ENCODE peak calls at places on chromosomes 13 and 19, in six cellular contexts. One of them, this sample, is unnamed.

GRCh38 chr19:57947088-57947418 is 453 bp downstream of the ZNF256 start:
- DNase-seq in DMS53: no peak
- DNase-seq in stimulated activated CD4-positive, alpha-beta T cell treated with anti-CD3 and anti-CD28 coated beads, Interleukin-15, amount 100 ng/mL, for 24 hours: no peak
- DNase-seq in cardiac fibroblast: no peak
- DNase-seq in NCI-H2081 treated with DMSO at 0.1 percent for 48 hours: no peak
- DNase-seq in HuH-7.5: no peak
- DNase-seq in this sample: no peak

GRCh38 chr19:28426902-28427232 is 786.1 kb downstream of the UQCRFS1 start:
- DNase-seq in DMS53: no peak
- DNase-seq in stimulated activated CD4-positive, alpha-beta T cell treated with anti-CD3 and anti-CD28 coated beads, Interleukin-15, amount 100 ng/mL, for 24 hours: no peak
- DNase-seq in cardiac fibroblast: peak; percentile 61
- DNase-seq in NCI-H2081 treated with DMSO at 0.1 percent for 48 hours: no peak
- DNase-seq in HuH-7.5: no peak
- DNase-seq in this sample: no peak

GRCh38 chr19:52451241-52451640 is 2.1 kb upstream of the ZNF578 start:
- DNase-seq in DMS53: no peak
- DNase-seq in stimulated activated CD4-positive, alpha-beta T cell treated with anti-CD3 and anti-CD28 coated beads, Interleukin-15, amount 100 ng/mL, for 24 hours: no peak
- DNase-seq in cardiac fibroblast: no peak
- DNase-seq in NCI-H2081 treated with DMSO at 0.1 percent for 48 hours: no peak
- DNase-seq in HuH-7.5: no peak
- DNase-seq in this sample: no peak

GRCh38 chr13:60583196-60583908 is 186.3 kb downstream of the TDRD3 start:
- DNase-seq in DMS53: no peak
- DNase-seq in stimulated activated CD4-positive, alpha-beta T cell treated with anti-CD3 and anti-CD28 coated beads, Interleukin-15, amount 100 ng/mL, for 24 hours: no peak
- DNase-seq in cardiac fibroblast: peak; percentile 92
- DNase-seq in NCI-H2081 treated with DMSO at 0.1 percent for 48 hours: no peak
- DNase-seq in HuH-7.5: no peak
- DNase-seq in this sample: no peak

GRCh38 chr19:50461066-50461875 is 15.0 kb upstream of the EMC10 start:
- DNase-seq in DMS53: peak; percentile 80
- DNase-seq in stimulated activated CD4-positive, alpha-beta T cell treated with anti-CD3 and anti-CD28 coated beads, Interleukin-15, amount 100 ng/mL, for 24 hours: peak; percentile 74
- DNase-seq in cardiac fibroblast: peak; percentile 77
- DNase-seq in NCI-H2081 treated with DMSO at 0.1 percent for 48 hours: peak; percentile 27
- DNase-seq in HuH-7.5: peak; percentile 95
- DNase-seq in this sample: peak; percentile 81

GRCh38 chr13:64643066-64643465 is 2587.1 kb downstream of the PCDH9 start:
- DNase-seq in DMS53: no peak
- DNase-seq in stimulated activated CD4-positive, alpha-beta T cell treated with anti-CD3 and anti-CD28 coated beads, Interleukin-15, amount 100 ng/mL, for 24 hours: no peak
- DNase-seq in cardiac fibroblast: no peak
- DNase-seq in NCI-H2081 treated with DMSO at 0.1 percent for 48 hours: no peak
- DNase-seq in HuH-7.5: no peak
- DNase-seq in this sample: no peak

GRCh38 chr19:12721656-12722565 is 1.8 kb downstream of the TNPO2 start:
- DNase-seq in DMS53: peak; percentile 74
- DNase-seq in stimulated activated CD4-positive, alpha-beta T cell treated with anti-CD3 and anti-CD28 coated beads, Interleukin-15, amount 100 ng/mL, for 24 hours: peak; percentile 61
- DNase-seq in cardiac fibroblast: peak; percentile 65
- DNase-seq in NCI-H2081 treated with DMSO at 0.1 percent for 48 hours: no peak
- DNase-seq in HuH-7.5: peak; percentile 83
- DNase-seq in this sample: no peak

GRCh38 chr13:113827021-113827420 is 36.9 kb downstream of the GAS6 start:
- DNase-seq in DMS53: no peak
- DNase-seq in stimulated activated CD4-positive, alpha-beta T cell treated with anti-CD3 and anti-CD28 coated beads, Interleukin-15, amount 100 ng/mL, for 24 hours: no peak
- DNase-seq in cardiac fibroblast: no peak
- DNase-seq in NCI-H2081 treated with DMSO at 0.1 percent for 48 hours: no peak
- DNase-seq in HuH-7.5: no peak
- DNase-seq in this sample: no peak

GRCh38 chr13:42747399-42747873 is 33.9 kb upstream of the FAM216B start:
- DNase-seq in DMS53: peak; percentile 65
- DNase-seq in stimulated activated CD4-positive, alpha-beta T cell treated with anti-CD3 and anti-CD28 coated beads, Interleukin-15, amount 100 ng/mL, for 24 hours: no peak
- DNase-seq in cardiac fibroblast: peak; percentile 94
- DNase-seq in NCI-H2081 treated with DMSO at 0.1 percent for 48 hours: peak; percentile 9
- DNase-seq in HuH-7.5: no peak
- DNase-seq in this sample: no peak

GRCh38 chr13:23984541-23984940 is 87.2 kb upstream of the C1QTNF9B start:
- DNase-seq in DMS53: no peak
- DNase-seq in stimulated activated CD4-positive, alpha-beta T cell treated with anti-CD3 and anti-CD28 coated beads, Interleukin-15, amount 100 ng/mL, for 24 hours: no peak
- DNase-seq in cardiac fibroblast: no peak
- DNase-seq in NCI-H2081 treated with DMSO at 0.1 percent for 48 hours: no peak
- DNase-seq in HuH-7.5: no peak
- DNase-seq in this sample: no peak

GRCh38 chr19:57052102-57052501 is 67.7 kb upstream of the USP29 start:
- DNase-seq in DMS53: no peak
- DNase-seq in stimulated activated CD4-positive, alpha-beta T cell treated with anti-CD3 and anti-CD28 coated beads, Interleukin-15, amount 100 ng/mL, for 24 hours: no peak
- DNase-seq in cardiac fibroblast: no peak
- DNase-seq in NCI-H2081 treated with DMSO at 0.1 percent for 48 hours: no peak
- DNase-seq in HuH-7.5: no peak
- DNase-seq in this sample: no peak

GRCh38 chr13:30924726-30925125 is 7.7 kb upstream of the TEX26 start:
- DNase-seq in DMS53: no peak
- DNase-seq in stimulated activated CD4-positive, alpha-beta T cell treated with anti-CD3 and anti-CD28 coated beads, Interleukin-15, amount 100 ng/mL, for 24 hours: no peak
- DNase-seq in cardiac fibroblast: no peak
- DNase-seq in NCI-H2081 treated with DMSO at 0.1 percent for 48 hours: no peak
- DNase-seq in HuH-7.5: no peak
- DNase-seq in this sample: no peak

GRCh38 chr13:67232384-67232783 is 2.2 kb upstream of the PCDH9 start:
- DNase-seq in DMS53: no peak
- DNase-seq in stimulated activated CD4-positive, alpha-beta T cell treated with anti-CD3 and anti-CD28 coated beads, Interleukin-15, amount 100 ng/mL, for 24 hours: no peak
- DNase-seq in cardiac fibroblast: no peak
- DNase-seq in NCI-H2081 treated with DMSO at 0.1 percent for 48 hours: no peak
- DNase-seq in HuH-7.5: no peak
- DNase-seq in this sample: no peak

GRCh38 chr13:67223024-67223423 is 7.1 kb downstream of the PCDH9 start:
- DNase-seq in DMS53: no peak
- DNase-seq in stimulated activated CD4-positive, alpha-beta T cell treated with anti-CD3 and anti-CD28 coated beads, Interleukin-15, amount 100 ng/mL, for 24 hours: no peak
- DNase-seq in cardiac fibroblast: peak; percentile 82
- DNase-seq in NCI-H2081 treated with DMSO at 0.1 percent for 48 hours: no peak
- DNase-seq in HuH-7.5: no peak
- DNase-seq in this sample: no peak

GRCh38 chr19:7986321-7987083 is 18.9 kb downstream of the ELAVL1 start:
- DNase-seq in DMS53: peak; percentile 11
- DNase-seq in stimulated activated CD4-positive, alpha-beta T cell treated with anti-CD3 and anti-CD28 coated beads, Interleukin-15, amount 100 ng/mL, for 24 hours: no peak
- DNase-seq in cardiac fibroblast: peak; percentile 83
- DNase-seq in NCI-H2081 treated with DMSO at 0.1 percent for 48 hours: no peak
- DNase-seq in HuH-7.5: no peak
- DNase-seq in this sample: no peak

GRCh38 chr19:18500820-18501219 is 21.1 kb downstream of the ELL start:
- DNase-seq in DMS53: no peak
- DNase-seq in stimulated activated CD4-positive, alpha-beta T cell treated with anti-CD3 and anti-CD28 coated beads, Interleukin-15, amount 100 ng/mL, for 24 hours: no peak
- DNase-seq in cardiac fibroblast: no peak
- DNase-seq in NCI-H2081 treated with DMSO at 0.1 percent for 48 hours: no peak
- DNase-seq in HuH-7.5: no peak
- DNase-seq in this sample: no peak

GRCh38 chr19:38384209-38385027 is 3.4 kb downstream of the GGN start:
- DNase-seq in DMS53: peak; percentile 62
- DNase-seq in stimulated activated CD4-positive, alpha-beta T cell treated with anti-CD3 and anti-CD28 coated beads, Interleukin-15, amount 100 ng/mL, for 24 hours: no peak
- DNase-seq in cardiac fibroblast: peak; percentile 39
- DNase-seq in NCI-H2081 treated with DMSO at 0.1 percent for 48 hours: no peak
- DNase-seq in HuH-7.5: peak; percentile 59
- DNase-seq in this sample: peak; percentile 100

GRCh38 chr13:50387124-50387581 is 371.9 kb downstream of the KCNRG start:
- DNase-seq in DMS53: peak; percentile 47
- DNase-seq in stimulated activated CD4-positive, alpha-beta T cell treated with anti-CD3 and anti-CD28 coated beads, Interleukin-15, amount 100 ng/mL, for 24 hours: peak; percentile 41
- DNase-seq in cardiac fibroblast: peak; percentile 30
- DNase-seq in NCI-H2081 treated with DMSO at 0.1 percent for 48 hours: no peak
- DNase-seq in HuH-7.5: no peak
- DNase-seq in this sample: no peak

GRCh38 chr19:31483226-31483857 is 134.1 kb upstream of the TSHZ3 start:
- DNase-seq in DMS53: no peak
- DNase-seq in stimulated activated CD4-positive, alpha-beta T cell treated with anti-CD3 and anti-CD28 coated beads, Interleukin-15, amount 100 ng/mL, for 24 hours: no peak
- DNase-seq in cardiac fibroblast: no peak
- DNase-seq in NCI-H2081 treated with DMSO at 0.1 percent for 48 hours: no peak
- DNase-seq in HuH-7.5: no peak
- DNase-seq in this sample: no peak

GRCh38 chr19:21513651-21514050 is 8.2 kb downstream of the ZNF429 start:
- DNase-seq in DMS53: no peak
- DNase-seq in stimulated activated CD4-positive, alpha-beta T cell treated with anti-CD3 and anti-CD28 coated beads, Interleukin-15, amount 100 ng/mL, for 24 hours: no peak
- DNase-seq in cardiac fibroblast: no peak
- DNase-seq in NCI-H2081 treated with DMSO at 0.1 percent for 48 hours: no peak
- DNase-seq in HuH-7.5: no peak
- DNase-seq in this sample: no peak

GRCh38 chr13:66048888-66049287 is 1181.2 kb downstream of the PCDH9 start:
- DNase-seq in DMS53: no peak
- DNase-seq in stimulated activated CD4-positive, alpha-beta T cell treated with anti-CD3 and anti-CD28 coated beads, Interleukin-15, amount 100 ng/mL, for 24 hours: no peak
- DNase-seq in cardiac fibroblast: peak; percentile 17
- DNase-seq in NCI-H2081 treated with DMSO at 0.1 percent for 48 hours: no peak
- DNase-seq in HuH-7.5: no peak
- DNase-seq in this sample: no peak

GRCh38 chr19:44303976-44304568 is 753 bp downstream of the ZNF235 start:
- DNase-seq in DMS53: peak; percentile 28
- DNase-seq in stimulated activated CD4-positive, alpha-beta T cell treated with anti-CD3 and anti-CD28 coated beads, Interleukin-15, amount 100 ng/mL, for 24 hours: peak; percentile 7
- DNase-seq in cardiac fibroblast: no peak
- DNase-seq in NCI-H2081 treated with DMSO at 0.1 percent for 48 hours: no peak
- DNase-seq in HuH-7.5: no peak
- DNase-seq in this sample: no peak

GRCh38 chr13:48231080-48231479 is 1.9 kb upstream of the ITM2B start:
- DNase-seq in DMS53: no peak
- DNase-seq in stimulated activated CD4-positive, alpha-beta T cell treated with anti-CD3 and anti-CD28 coated beads, Interleukin-15, amount 100 ng/mL, for 24 hours: no peak
- DNase-seq in cardiac fibroblast: peak; percentile 42
- DNase-seq in NCI-H2081 treated with DMSO at 0.1 percent for 48 hours: no peak
- DNase-seq in HuH-7.5: no peak
- DNase-seq in this sample: no peak

GRCh38 chr13:40271931-40272775 is 394.3 kb downstream of the FOXO1 start:
- DNase-seq in DMS53: peak; percentile 27
- DNase-seq in stimulated activated CD4-positive, alpha-beta T cell treated with anti-CD3 and anti-CD28 coated beads, Interleukin-15, amount 100 ng/mL, for 24 hours: peak; percentile 70
- DNase-seq in cardiac fibroblast: peak; percentile 83
- DNase-seq in NCI-H2081 treated with DMSO at 0.1 percent for 48 hours: no peak
- DNase-seq in HuH-7.5: no peak
- DNase-seq in this sample: no peak

GRCh38 chr19:28482221-28482620 is 730.7 kb downstream of the UQCRFS1 start:
- DNase-seq in DMS53: no peak
- DNase-seq in stimulated activated CD4-positive, alpha-beta T cell treated with anti-CD3 and anti-CD28 coated beads, Interleukin-15, amount 100 ng/mL, for 24 hours: no peak
- DNase-seq in cardiac fibroblast: no peak
- DNase-seq in NCI-H2081 treated with DMSO at 0.1 percent for 48 hours: no peak
- DNase-seq in HuH-7.5: no peak
- DNase-seq in this sample: no peak

GRCh38 chr13:27981006-27981708 is 7.3 kb downstream of the URAD start:
- DNase-seq in DMS53: peak; percentile 37
- DNase-seq in stimulated activated CD4-positive, alpha-beta T cell treated with anti-CD3 and anti-CD28 coated beads, Interleukin-15, amount 100 ng/mL, for 24 hours: no peak
- DNase-seq in cardiac fibroblast: no peak
- DNase-seq in NCI-H2081 treated with DMSO at 0.1 percent for 48 hours: no peak
- DNase-seq in HuH-7.5: no peak
- DNase-seq in this sample: no peak

GRCh38 chr19:4057913-4058695 is 8.6 kb downstream of the ZBTB7A start:
- DNase-seq in DMS53: no peak
- DNase-seq in stimulated activated CD4-positive, alpha-beta T cell treated with anti-CD3 and anti-CD28 coated beads, Interleukin-15, amount 100 ng/mL, for 24 hours: peak; percentile 74
- DNase-seq in cardiac fibroblast: peak; percentile 93
- DNase-seq in NCI-H2081 treated with DMSO at 0.1 percent for 48 hours: no peak
- DNase-seq in HuH-7.5: peak; percentile 99
- DNase-seq in this sample: peak; percentile 91

GRCh38 chr13:72963762-72964161 is 95.0 kb upstream of the KLF5 start:
- DNase-seq in DMS53: no peak
- DNase-seq in stimulated activated CD4-positive, alpha-beta T cell treated with anti-CD3 and anti-CD28 coated beads, Interleukin-15, amount 100 ng/mL, for 24 hours: no peak
- DNase-seq in cardiac fibroblast: no peak
- DNase-seq in NCI-H2081 treated with DMSO at 0.1 percent for 48 hours: no peak
- DNase-seq in HuH-7.5: no peak
- DNase-seq in this sample: no peak

GRCh38 chr13:69108486-69108885 is 999.1 kb upstream of the ATXN8OS start:
- DNase-seq in DMS53: no peak
- DNase-seq in stimulated activated CD4-positive, alpha-beta T cell treated with anti-CD3 and anti-CD28 coated beads, Interleukin-15, amount 100 ng/mL, for 24 hours: no peak
- DNase-seq in cardiac fibroblast: no peak
- DNase-seq in NCI-H2081 treated with DMSO at 0.1 percent for 48 hours: no peak
- DNase-seq in HuH-7.5: no peak
- DNase-seq in this sample: no peak

GRCh38 chr19:40739871-40740703 is 10.2 kb downstream of the ACTMAP start:
- DNase-seq in DMS53: no peak
- DNase-seq in stimulated activated CD4-positive, alpha-beta T cell treated with anti-CD3 and anti-CD28 coated beads, Interleukin-15, amount 100 ng/mL, for 24 hours: no peak
- DNase-seq in cardiac fibroblast: no peak
- DNase-seq in NCI-H2081 treated with DMSO at 0.1 percent for 48 hours: no peak
- DNase-seq in HuH-7.5: no peak
- DNase-seq in this sample: no peak

GRCh38 chr13:76929320-76929719 is 19.0 kb upstream of the ACOD1 start:
- DNase-seq in DMS53: no peak
- DNase-seq in stimulated activated CD4-positive, alpha-beta T cell treated with anti-CD3 and anti-CD28 coated beads, Interleukin-15, amount 100 ng/mL, for 24 hours: no peak
- DNase-seq in cardiac fibroblast: no peak
- DNase-seq in NCI-H2081 treated with DMSO at 0.1 percent for 48 hours: no peak
- DNase-seq in HuH-7.5: no peak
- DNase-seq in this sample: no peak

GRCh38 chr19:45351401-45351952 is 10.9 kb downstream of the KLC3 start:
- DNase-seq in DMS53: no peak
- DNase-seq in stimulated activated CD4-positive, alpha-beta T cell treated with anti-CD3 and anti-CD28 coated beads, Interleukin-15, amount 100 ng/mL, for 24 hours: no peak
- DNase-seq in cardiac fibroblast: no peak
- DNase-seq in NCI-H2081 treated with DMSO at 0.1 percent for 48 hours: no peak
- DNase-seq in HuH-7.5: no peak
- DNase-seq in this sample: peak; percentile 22

GRCh38 chr19:5563941-5564612 is 3.7 kb downstream of the TINCR start:
- DNase-seq in DMS53: peak; percentile 53
- DNase-seq in stimulated activated CD4-positive, alpha-beta T cell treated with anti-CD3 and anti-CD28 coated beads, Interleukin-15, amount 100 ng/mL, for 24 hours: no peak
- DNase-seq in cardiac fibroblast: peak; percentile 10
- DNase-seq in NCI-H2081 treated with DMSO at 0.1 percent for 48 hours: no peak
- DNase-seq in HuH-7.5: no peak
- DNase-seq in this sample: no peak

GRCh38 chr19:46722004-46722380 is 5.1 kb upstream of the PRKD2 start:
- DNase-seq in DMS53: peak; percentile 35
- DNase-seq in stimulated activated CD4-positive, alpha-beta T cell treated with anti-CD3 and anti-CD28 coated beads, Interleukin-15, amount 100 ng/mL, for 24 hours: no peak
- DNase-seq in cardiac fibroblast: no peak
- DNase-seq in NCI-H2081 treated with DMSO at 0.1 percent for 48 hours: no peak
- DNase-seq in HuH-7.5: no peak
- DNase-seq in this sample: no peak

GRCh38 chr13:61316647-61317046 is 99.0 kb downstream of the PCDH20 start:
- DNase-seq in DMS53: no peak
- DNase-seq in stimulated activated CD4-positive, alpha-beta T cell treated with anti-CD3 and anti-CD28 coated beads, Interleukin-15, amount 100 ng/mL, for 24 hours: no peak
- DNase-seq in cardiac fibroblast: no peak
- DNase-seq in NCI-H2081 treated with DMSO at 0.1 percent for 48 hours: no peak
- DNase-seq in HuH-7.5: no peak
- DNase-seq in this sample: no peak

GRCh38 chr13:107441279-107441678 is 774.1 kb downstream of the LIG4 start:
- DNase-seq in DMS53: no peak
- DNase-seq in stimulated activated CD4-positive, alpha-beta T cell treated with anti-CD3 and anti-CD28 coated beads, Interleukin-15, amount 100 ng/mL, for 24 hours: no peak
- DNase-seq in cardiac fibroblast: peak; percentile 20
- DNase-seq in NCI-H2081 treated with DMSO at 0.1 percent for 48 hours: no peak
- DNase-seq in HuH-7.5: no peak
- DNase-seq in this sample: no peak

This sample was measured in 8988T.